ENCODE peak calls at places on chromosome 9, in eight cellular contexts. O is glutamatergic neuron, R is fibroblast of lung, B is progenitor cell of endocrine pancreas, Z is brain microvascular endothelial cell, A is A673, E is ascending aorta, K is lung. I is an unnamed sample.

GRCh38 chr9:116381350-116381749 is 227.8 kb downstream of the PAPPA start:
- DNase-seq in O (no peak), R (peak), B (no peak), Z (no peak), A (no peak), E (no peak), K (no peak), I (no peak)

GRCh38 chr9:132241840-132242620 is 80.2 kb downstream of the NTNG2 start:
- DNase-seq in O (peak), R (peak), B (no peak), Z (no peak), A (peak), E (peak), K (no peak), I (no peak)

GRCh38 chr9:114691046-114691955 is 9.3 kb upstream of the TEX48 start:
- DNase-seq in O (no peak), R (peak), B (no peak), Z (peak), A (peak), E (no peak), K (no peak), I (no peak)

GRCh38 chr9:123614503-123615258 is 258.7 kb downstream of the CRB2 start:
- DNase-seq in O (no peak), R (no peak), B (no peak), Z (no peak), A (no peak), E (no peak), K (no peak), I (no peak)

GRCh38 chr9:35827486-35827885 is 1.0 kb downstream of the FAM221B start:
- DNase-seq in O (no peak), R (peak), B (no peak), Z (no peak), A (no peak), E (peak), K (no peak), I (no peak)

GRCh38 chr9:21761309-21761901 is 41.0 kb upstream of the MTAP start:
- DNase-seq in O (no peak), R (no peak), B (no peak), Z (no peak), A (no peak), E (no peak), K (no peak), I (no peak)

GRCh38 chr9:109448223-109448622 is 49.9 kb downstream of the PTPN3 start:
- DNase-seq in O (no peak), R (peak), B (no peak), Z (peak), A (peak), E (no peak), K (no peak), I (no peak)

GRCh38 chr9:109956811-109957440 is 176.9 kb downstream of the PALM2AKAP2 start:
- DNase-seq in O (no peak), R (peak), B (no peak), Z (no peak), A (peak), E (no peak), K (no peak), I (no peak)

GRCh38 chr9:112535811-112536210 is 49.2 kb downstream of the KIAA1958 start:
- DNase-seq in O (no peak), R (peak), B (no peak), Z (peak), A (peak), E (no peak), K (no peak), I (no peak)

GRCh38 chr9:34098307-34098706 is 28.2 kb downstream of the DCAF12 start:
- DNase-seq in O (peak), R (no peak), B (no peak), Z (no peak), A (no peak), E (no peak), K (no peak), I (no peak)

GRCh38 chr9:132412089-132412488 is 2.1 kb downstream of the CFAP77 start:
- DNase-seq in O (peak), R (peak), B (peak), Z (peak), A (peak), E (no peak), K (no peak), I (no peak)

GRCh38 chr9:2242778-2243395 is 227.7 kb downstream of the SMARCA2 start:
- DNase-seq in O (no peak), R (no peak), B (no peak), Z (no peak), A (no peak), E (no peak), K (no peak), I (no peak)

GRCh38 chr9:5652810-5653209 is 23.9 kb downstream of the RIC1 start:
- DNase-seq in O (no peak), R (peak), B (no peak), Z (no peak), A (no peak), E (no peak), K (no peak), I (no peak)

GRCh38 chr9:116998305-116998704 is 311.2 kb downstream of the TRIM32 start:
- DNase-seq in O (no peak), R (peak), B (peak), Z (no peak), A (peak), E (no peak), K (no peak), I (no peak)

GRCh38 chr9:75027187-75028107 is 646 bp downstream of the CARNMT1 start:
- DNase-seq in O (peak), R (peak), B (peak), Z (peak), A (peak), E (peak), K (peak), I (no peak)

GRCh38 chr9:108412755-108413154 is 443.0 kb downstream of the ACTL7B start:
- DNase-seq in O (no peak), R (no peak), B (no peak), Z (no peak), A (peak), E (no peak), K (no peak), I (no peak)

GRCh38 chr9:17993009-17993408 is 414.1 kb downstream of the SH3GL2 start:
- DNase-seq in O (no peak), R (no peak), B (no peak), Z (no peak), A (no peak), E (no peak), K (no peak), I (no peak)

GRCh38 chr9:125525846-125526619 is 181.0 kb downstream of the MAPKAP1 start:
- DNase-seq in O (no peak), R (peak), B (no peak), Z (no peak), A (no peak), E (no peak), K (no peak), I (no peak)

GRCh38 chr9:1267581-1267980 is 217.4 kb downstream of the DMRT2 start:
- DNase-seq in O (no peak), R (no peak), B (no peak), Z (no peak), A (no peak), E (no peak), K (no peak), I (no peak)

GRCh38 chr9:111301195-111301594 is 28.8 kb downstream of the OR2K2 start:
- DNase-seq in O (no peak), R (peak), B (no peak), Z (peak), A (no peak), E (no peak), K (no peak), I (no peak)

GRCh38 chr9:101458955-101459631 is 23.5 kb upstream of the ALDOB start:
- DNase-seq in O (no peak), R (peak), B (no peak), Z (peak), A (peak), E (no peak), K (no peak), I (peak)
- TF ChIP-seq CTCF in O (peak), R (peak), B (peak), Z (peak), A (peak), E (peak), K (peak), I (peak)

GRCh38 chr9:128416432-128417019 is 4.1 kb upstream of the CERCAM start:
- DNase-seq in O (no peak), R (no peak), B (no peak), Z (no peak), A (peak), E (no peak), K (no peak), I (no peak)
- TF ChIP-seq CTCF in O (no peak), R (no peak), B (no peak), Z (no peak), A (no peak), E (no peak), K (no peak), I (no peak)

DNA sequence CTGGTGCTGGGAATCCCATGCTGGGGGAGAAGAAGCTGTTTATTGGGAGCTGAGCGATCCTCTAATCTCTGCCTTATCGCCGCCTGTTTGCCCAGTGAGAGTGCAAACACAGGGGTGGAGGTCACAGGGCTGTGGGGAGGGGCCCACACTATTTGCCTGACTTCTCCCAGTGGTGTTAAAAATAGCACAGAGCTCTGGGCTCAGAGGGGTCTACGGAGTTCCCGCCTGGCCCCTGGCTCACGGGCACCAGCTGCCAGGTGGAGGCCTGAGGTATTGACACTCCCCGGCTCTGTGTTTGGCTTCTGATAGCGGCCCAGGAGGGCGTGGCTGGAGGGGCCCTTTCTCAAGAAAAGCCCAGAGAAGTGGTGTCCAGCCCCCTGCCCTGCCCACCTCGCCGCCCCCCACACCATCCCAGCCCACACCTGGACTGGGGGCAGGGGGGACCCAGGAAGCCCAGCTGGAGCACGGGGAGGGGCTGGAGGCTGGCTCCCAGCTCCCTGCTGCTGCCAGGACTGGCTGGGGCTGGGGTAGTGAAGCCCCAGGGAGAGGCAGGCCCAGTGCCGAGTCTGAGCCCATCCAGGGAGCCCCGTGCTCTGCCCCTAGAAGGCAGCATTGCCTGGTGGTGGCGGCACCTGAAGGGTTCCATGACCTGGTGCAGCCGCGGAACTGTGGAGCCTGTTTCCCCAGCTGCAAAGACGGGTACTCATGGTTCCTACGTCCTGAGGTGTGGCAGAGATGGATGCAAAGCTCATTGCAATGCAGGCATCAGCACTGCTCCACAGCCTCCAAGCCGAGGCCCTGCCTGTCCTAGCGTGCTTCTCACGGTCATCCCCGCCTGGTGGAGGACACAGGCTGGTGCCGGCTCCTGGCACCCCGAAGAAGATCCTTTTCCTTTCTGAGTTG is 35.7 kb upstream of the EGFL7 start:
- DNase-seq in O (no peak), R (no peak), B (peak), Z (no peak), A (no peak), E (no peak), K (no peak), I (no peak)
- TF ChIP-seq CTCF in O (peak), R (no peak), B (peak), Z (peak), A (peak), E (no peak), K (no peak), I (no peak)

DNA sequence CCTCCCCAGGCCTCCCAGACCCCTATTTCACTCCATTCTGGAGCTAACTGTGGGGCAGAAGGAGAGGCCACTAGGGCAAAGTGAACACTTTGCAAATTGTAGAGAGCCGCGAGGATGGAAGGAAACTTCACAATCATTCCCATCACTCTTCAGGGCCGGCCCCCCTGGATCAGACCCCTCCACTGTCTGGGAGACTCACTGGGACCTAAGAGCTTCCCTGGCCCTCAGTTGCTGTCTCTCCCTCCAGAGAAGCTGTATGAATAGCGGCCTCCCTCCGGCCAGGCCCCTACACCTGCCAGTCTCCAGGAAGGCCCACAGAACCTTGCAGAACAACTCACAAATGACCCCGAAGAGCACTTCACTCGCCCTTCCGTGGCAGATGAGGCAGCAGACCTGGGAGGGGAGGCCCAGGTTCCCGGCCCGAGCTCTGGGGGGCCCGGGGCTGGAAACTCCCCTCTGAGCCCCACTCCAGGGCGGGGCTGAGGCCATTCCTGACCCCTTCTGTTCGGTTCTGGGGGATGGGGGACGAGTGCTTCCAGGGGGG is 141.9 kb upstream of the IER5L start:
- DNase-seq in O (no peak), R (no peak), B (no peak), Z (no peak), A (no peak), E (peak), K (no peak), I (no peak)
- TF ChIP-seq CTCF in O (no peak), R (no peak), B (no peak), Z (no peak), A (no peak), E (no peak), K (no peak), I (no peak)

DNA sequence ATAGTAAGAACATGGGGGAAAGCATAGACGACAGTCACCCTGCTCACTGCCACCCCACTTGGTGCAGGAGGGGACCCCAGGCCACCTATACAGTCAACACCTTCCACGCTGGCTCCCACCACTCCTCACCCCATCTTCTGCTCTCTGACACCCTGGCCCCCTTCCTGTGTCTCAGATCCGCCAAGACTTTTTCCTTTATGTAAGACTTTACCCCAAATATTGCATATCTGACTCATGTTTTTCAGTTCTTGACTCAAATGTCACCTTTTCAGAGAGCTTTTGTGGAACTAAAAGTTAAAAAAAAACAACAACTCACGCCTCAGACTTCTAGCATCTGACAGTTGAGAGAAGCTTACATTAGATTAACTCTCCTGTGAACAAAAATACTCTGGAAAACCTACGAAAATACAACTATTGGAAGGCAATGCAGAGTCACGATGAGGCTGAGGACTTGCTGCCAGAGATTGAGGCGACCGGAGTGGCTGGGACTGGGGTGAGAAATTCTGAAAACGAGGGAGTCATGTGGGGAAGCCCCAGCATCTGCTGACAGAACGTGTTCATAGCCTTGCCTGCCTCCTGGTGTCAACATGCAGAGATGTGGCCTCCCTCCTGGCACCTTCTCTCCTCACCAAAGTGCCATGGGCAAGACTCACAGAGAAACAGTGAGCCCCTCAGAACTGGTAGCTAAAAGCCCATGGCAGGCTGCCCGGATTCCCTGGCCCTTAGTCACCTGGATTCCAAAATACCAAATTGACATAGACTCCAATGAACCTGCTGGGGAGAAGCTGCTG is 22.4 kb upstream of the FCN2 start:
- DNase-seq in O (no peak), R (peak), B (no peak), Z (no peak), A (peak), E (peak), K (no peak), I (no peak)
- TF ChIP-seq CTCF in O (no peak), R (no peak), B (no peak), Z (peak), A (no peak), E (no peak), K (no peak), I (no peak)